ENCODE peak calls at places on chromosomes 6 and 20, in eight cellular contexts. P is mucosa of descending colon; F is NCI-H774; Y is RCC 7860; N is CD4-positive, alpha-beta T cell; E is HEK293T; O is activated CD8-positive, alpha-beta memory T cell treated with anti-CD3 and anti-CD28 coated beads for 24 hours; C is psoas muscle. T is an unnamed sample.

GRCh38 chr20:13276945-13277582 is 56.0 kb downstream of the ISM1 start:
- DNase-seq in N (no peak), O (no peak), P (no peak), C (no peak), F (no peak), Y (no peak), E (no peak), T (no peak)

GRCh38 chr6:116945809-116946208 is 68.8 kb downstream of the RFX6 start:
- DNase-seq in C (no peak), E (no peak), F (no peak), P (no peak), Y (peak), O (no peak), N (no peak), T (no peak)

GRCh38 chr6:105941616-105942412 is 144.3 kb upstream of the PRDM1 start:
- DNase-seq in E (no peak), P (no peak), F (no peak), C (no peak), N (no peak), Y (no peak), O (no peak), T (no peak)

GRCh38 chr6:169725270-169726048 is 1.2 kb upstream of the PHF10 start:
- DNase-seq in E (peak), O (peak), F (peak), N (no peak), C (peak), Y (peak), P (peak), T (peak)

GRCh38 chr20:53943522-53944291 is 126.7 kb downstream of the BCAS1 start:
- DNase-seq in N (no peak), P (no peak), O (no peak), C (no peak), F (no peak), Y (no peak), E (peak), T (no peak)

GRCh38 chr20:46087161-46087560 is 2.6 kb downstream of the NCOA5 start:
- DNase-seq in P (no peak), O (no peak), N (no peak), F (no peak), E (no peak), Y (no peak), C (no peak), T (no peak)

GRCh38 chr6:30687659-30688431 is 1.4 kb upstream of the PPP1R18 start:
- DNase-seq in Y (no peak), C (peak), F (no peak), O (no peak), P (peak), N (no peak), E (no peak), T (no peak)

GRCh38 chr6:53869964-53870363 is 75.2 kb downstream of the LRRC1 start:
- DNase-seq in Y (no peak), F (no peak), O (no peak), E (no peak), C (no peak), P (no peak), N (no peak), T (no peak)

GRCh38 chr20:5065489-5066383 is 54.0 kb downstream of the PCNA start:
- DNase-seq in O (no peak), C (peak), P (peak), E (no peak), F (no peak), N (no peak), Y (peak), T (peak)

GRCh38 chr20:53157443-53158408 is 185.6 kb downstream of the TSHZ2 start:
- DNase-seq in O (peak), N (no peak), Y (peak), E (peak), P (peak), F (no peak), C (peak), T (peak)

GRCh38 chr6:43971776-43972126 is 155.5 kb downstream of the MRPL14 start:
- DNase-seq in E (no peak), O (peak), P (no peak), F (no peak), Y (no peak), N (no peak), C (no peak), T (no peak)

GRCh38 chr20:32028647-32029372 is 18.6 kb downstream of the CCM2L start:
- DNase-seq in Y (no peak), N (no peak), C (no peak), P (no peak), F (no peak), O (no peak), E (no peak), T (no peak)

GRCh38 chr6:5592911-5593519 is 331.7 kb downstream of the FARS2 start:
- DNase-seq in N (no peak), E (no peak), C (no peak), P (no peak), Y (no peak), F (no peak), O (no peak), T (no peak)

GRCh38 chr6:81750660-81751387 is 1.7 kb downstream of the TENT5A start:
- DNase-seq in C (no peak), F (no peak), Y (no peak), O (no peak), E (peak), P (no peak), N (no peak), T (no peak)

GRCh38 chr6:144559865-144560603 is 274.9 kb downstream of the UTRN start:
- DNase-seq in O (no peak), Y (no peak), N (no peak), P (no peak), C (no peak), E (peak), F (no peak), T (peak)

GRCh38 chr6:33977606-33978438 is 168.1 kb downstream of the GRM4 start:
- DNase-seq in Y (no peak), O (no peak), P (no peak), E (no peak), F (no peak), C (no peak), N (no peak), T (no peak)

GRCh38 chr6:14321992-14322772 is 204.6 kb downstream of the CD83 start:
- DNase-seq in C (no peak), F (no peak), N (no peak), Y (no peak), O (no peak), E (no peak), P (no peak), T (no peak)

GRCh38 chr6:138146544-138146943 is 15.2 kb upstream of the ARFGEF3 start:
- DNase-seq in P (no peak), Y (no peak), F (no peak), O (no peak), N (no peak), E (no peak), C (no peak), T (no peak)

GRCh38 chr20:48153523-48153922 is 368.2 kb upstream of the SULF2 start:
- DNase-seq in Y (no peak), N (no peak), O (no peak), P (no peak), E (no peak), C (no peak), F (peak), T (no peak)

T was measured in brain microvascular endothelial cell.